ENCODE peak calls at places on chromosome 6, in ten cellular contexts. One of them, this sample, is unnamed.

GRCh38 chr6:56364482-56365313 is 117.3 kb upstream of the COL21A1 start:
- DNase-seq in mucosa of gallbladder: no peak
- DNase-seq in foreskin fibroblast: peak
- DNase-seq in stimulated activated CD4-positive, alpha-beta T cell treated with anti-CD3 and anti-CD28 coated beads, Interleukin-4, amount 100 ng/mL, for 48 hours: no peak
- DNase-seq in adrenal gland: no peak
- DNase-seq in fibroblast of pulmonary artery: peak
- DNase-seq in mesenteric fat pad: no peak
- DNase-seq in dorsolateral prefrontal cortex: no peak
- DNase-seq in kidney glomerular epithelial cell: peak
- DNase-seq in erythroblast: no peak
- DNase-seq in this sample: peak

GRCh38 chr6:121881974-121882667 is 446.7 kb downstream of the GJA1 start:
- DNase-seq in mucosa of gallbladder: no peak
- DNase-seq in dorsolateral prefrontal cortex: no peak
- DNase-seq in adrenal gland: no peak
- DNase-seq in erythroblast: no peak
- DNase-seq in mesenteric fat pad: no peak
- DNase-seq in fibroblast of pulmonary artery: peak
- DNase-seq in stimulated activated CD4-positive, alpha-beta T cell treated with anti-CD3 and anti-CD28 coated beads, Interleukin-4, amount 100 ng/mL, for 48 hours: no peak
- DNase-seq in foreskin fibroblast: peak
- DNase-seq in kidney glomerular epithelial cell: peak
- DNase-seq in this sample: no peak

GRCh38 chr6:14824835-14825223 is 421.0 kb upstream of the JARID2 start:
- DNase-seq in stimulated activated CD4-positive, alpha-beta T cell treated with anti-CD3 and anti-CD28 coated beads, Interleukin-4, amount 100 ng/mL, for 48 hours: no peak
- DNase-seq in erythroblast: no peak
- DNase-seq in mucosa of gallbladder: no peak
- DNase-seq in fibroblast of pulmonary artery: no peak
- DNase-seq in kidney glomerular epithelial cell: no peak
- DNase-seq in mesenteric fat pad: no peak
- DNase-seq in foreskin fibroblast: no peak
- DNase-seq in dorsolateral prefrontal cortex: no peak
- DNase-seq in adrenal gland: no peak
- DNase-seq in this sample: no peak

GRCh38 chr6:90466191-90466940 is 120.5 kb downstream of the MAP3K7 start:
- DNase-seq in kidney glomerular epithelial cell: peak
- DNase-seq in mucosa of gallbladder: no peak
- DNase-seq in dorsolateral prefrontal cortex: no peak
- DNase-seq in mesenteric fat pad: no peak
- DNase-seq in foreskin fibroblast: no peak
- DNase-seq in stimulated activated CD4-positive, alpha-beta T cell treated with anti-CD3 and anti-CD28 coated beads, Interleukin-4, amount 100 ng/mL, for 48 hours: no peak
- DNase-seq in adrenal gland: no peak
- DNase-seq in fibroblast of pulmonary artery: no peak
- DNase-seq in erythroblast: peak
- DNase-seq in this sample: no peak

GRCh38 chr6:686528-686927 is 6.4 kb downstream of the EXOC2 start:
- DNase-seq in mesenteric fat pad: no peak
- DNase-seq in dorsolateral prefrontal cortex: no peak
- DNase-seq in kidney glomerular epithelial cell: no peak
- DNase-seq in mucosa of gallbladder: no peak
- DNase-seq in erythroblast: no peak
- DNase-seq in adrenal gland: no peak
- DNase-seq in stimulated activated CD4-positive, alpha-beta T cell treated with anti-CD3 and anti-CD28 coated beads, Interleukin-4, amount 100 ng/mL, for 48 hours: no peak
- DNase-seq in foreskin fibroblast: no peak
- DNase-seq in fibroblast of pulmonary artery: no peak
- DNase-seq in this sample: no peak

GRCh38 chr6:6697620-6698019 is 109.1 kb downstream of the LY86 start:
- DNase-seq in mesenteric fat pad: no peak
- DNase-seq in fibroblast of pulmonary artery: no peak
- DNase-seq in foreskin fibroblast: no peak
- DNase-seq in erythroblast: no peak
- DNase-seq in stimulated activated CD4-positive, alpha-beta T cell treated with anti-CD3 and anti-CD28 coated beads, Interleukin-4, amount 100 ng/mL, for 48 hours: no peak
- DNase-seq in dorsolateral prefrontal cortex: no peak
- DNase-seq in mucosa of gallbladder: no peak
- DNase-seq in adrenal gland: no peak
- DNase-seq in kidney glomerular epithelial cell: no peak
- DNase-seq in this sample: peak

GRCh38 chr6:39911513-39912125 is 22.6 kb downstream of the MOCS1 start:
- DNase-seq in fibroblast of pulmonary artery: no peak
- DNase-seq in foreskin fibroblast: no peak
- DNase-seq in adrenal gland: no peak
- DNase-seq in dorsolateral prefrontal cortex: no peak
- DNase-seq in erythroblast: no peak
- DNase-seq in mesenteric fat pad: peak
- DNase-seq in kidney glomerular epithelial cell: no peak
- DNase-seq in stimulated activated CD4-positive, alpha-beta T cell treated with anti-CD3 and anti-CD28 coated beads, Interleukin-4, amount 100 ng/mL, for 48 hours: no peak
- DNase-seq in mucosa of gallbladder: no peak
- DNase-seq in this sample: no peak

GRCh38 chr6:166237611-166238010 is 70.0 kb upstream of the TBXT start:
- DNase-seq in foreskin fibroblast: no peak
- DNase-seq in mesenteric fat pad: no peak
- DNase-seq in erythroblast: no peak
- DNase-seq in stimulated activated CD4-positive, alpha-beta T cell treated with anti-CD3 and anti-CD28 coated beads, Interleukin-4, amount 100 ng/mL, for 48 hours: no peak
- DNase-seq in mucosa of gallbladder: no peak
- DNase-seq in fibroblast of pulmonary artery: no peak
- DNase-seq in adrenal gland: no peak
- DNase-seq in kidney glomerular epithelial cell: no peak
- DNase-seq in dorsolateral prefrontal cortex: no peak
- DNase-seq in this sample: no peak

GRCh38 chr6:154341876-154342275 is 14.7 kb downstream of the IPCEF1 start:
- DNase-seq in kidney glomerular epithelial cell: no peak
- DNase-seq in mucosa of gallbladder: no peak
- DNase-seq in dorsolateral prefrontal cortex: no peak
- DNase-seq in erythroblast: no peak
- DNase-seq in stimulated activated CD4-positive, alpha-beta T cell treated with anti-CD3 and anti-CD28 coated beads, Interleukin-4, amount 100 ng/mL, for 48 hours: no peak
- DNase-seq in mesenteric fat pad: no peak
- DNase-seq in fibroblast of pulmonary artery: no peak
- DNase-seq in adrenal gland: no peak
- DNase-seq in foreskin fibroblast: no peak
- DNase-seq in this sample: no peak

GRCh38 chr6:156782691-156783320 is 5.6 kb downstream of the ARID1B start:
- DNase-seq in kidney glomerular epithelial cell: no peak
- DNase-seq in fibroblast of pulmonary artery: no peak
- DNase-seq in stimulated activated CD4-positive, alpha-beta T cell treated with anti-CD3 and anti-CD28 coated beads, Interleukin-4, amount 100 ng/mL, for 48 hours: no peak
- DNase-seq in mesenteric fat pad: no peak
- DNase-seq in erythroblast: peak
- DNase-seq in mucosa of gallbladder: no peak
- DNase-seq in adrenal gland: no peak
- DNase-seq in dorsolateral prefrontal cortex: no peak
- DNase-seq in foreskin fibroblast: no peak
- DNase-seq in this sample: peak

This sample was measured in endothelial cell of umbilical vein.